ENCODE peak calls at places on chromosomes 11 and 22, in seven cellular contexts. One of them, this sample, is unnamed.

GRCh38 chr11:57977709-57978108 is 46.0 kb upstream of the OR9Q1 start:
- DNase-seq in Peyer's patch: no peak
- DNase-seq in astrocyte of the cerebellum: no peak
- DNase-seq in upper lobe of right lung: no peak
- DNase-seq in AG09309: no peak
- DNase-seq in retinal pigment epithelial cell: no peak
- DNase-seq in foreskin fibroblast: no peak
- DNase-seq in this sample: no peak

GRCh38 chr11:64650923-64651523 is 60.0 kb downstream of the SLC22A12 start:
- DNase-seq in upper lobe of right lung: no peak
- DNase-seq in Peyer's patch: no peak
- DNase-seq in retinal pigment epithelial cell: no peak
- DNase-seq in AG09309: no peak
- DNase-seq in foreskin fibroblast: peak; percentile 18
- DNase-seq in astrocyte of the cerebellum: no peak
- DNase-seq in this sample: no peak

GRCh38 chr22:39664485-39665200 is 94.1 kb downstream of the CACNA1I start:
- DNase-seq in retinal pigment epithelial cell: no peak
- DNase-seq in foreskin fibroblast: no peak
- DNase-seq in astrocyte of the cerebellum: no peak
- DNase-seq in AG09309: no peak
- DNase-seq in upper lobe of right lung: no peak
- DNase-seq in Peyer's patch: peak; percentile 17
- DNase-seq in this sample: no peak

GRCh38 chr11:90756617-90757016 is 533.8 kb upstream of the CHORDC1 start:
- DNase-seq in AG09309: no peak
- DNase-seq in foreskin fibroblast: no peak
- DNase-seq in retinal pigment epithelial cell: no peak
- DNase-seq in astrocyte of the cerebellum: no peak
- DNase-seq in Peyer's patch: no peak
- DNase-seq in upper lobe of right lung: no peak
- DNase-seq in this sample: no peak

GRCh38 chr11:33652930-33653329 is 47.7 kb downstream of the C11orf91 start:
- DNase-seq in foreskin fibroblast: no peak
- DNase-seq in AG09309: no peak
- DNase-seq in upper lobe of right lung: no peak
- DNase-seq in astrocyte of the cerebellum: no peak
- DNase-seq in retinal pigment epithelial cell: no peak
- DNase-seq in Peyer's patch: no peak
- DNase-seq in this sample: no peak

GRCh38 chr22:20957691-20958440 is 9.2 kb upstream of the AIFM3 start:
- DNase-seq in foreskin fibroblast: no peak
- DNase-seq in upper lobe of right lung: peak; percentile 81
- DNase-seq in AG09309: no peak
- DNase-seq in retinal pigment epithelial cell: no peak
- DNase-seq in astrocyte of the cerebellum: no peak
- DNase-seq in Peyer's patch: no peak
- DNase-seq in this sample: peak; percentile 33

GRCh38 chr11:57775474-57775873 is 13.9 kb downstream of the CTNND1 start:
- DNase-seq in upper lobe of right lung: no peak
- DNase-seq in retinal pigment epithelial cell: no peak
- DNase-seq in Peyer's patch: no peak
- DNase-seq in foreskin fibroblast: no peak
- DNase-seq in AG09309: no peak
- DNase-seq in astrocyte of the cerebellum: no peak
- DNase-seq in this sample: no peak

GRCh38 chr11:133988686-133989410 is 32.1 kb upstream of the IGSF9B start:
- DNase-seq in foreskin fibroblast: no peak
- DNase-seq in AG09309: no peak
- DNase-seq in Peyer's patch: no peak
- DNase-seq in astrocyte of the cerebellum: no peak
- DNase-seq in retinal pigment epithelial cell: no peak
- DNase-seq in upper lobe of right lung: no peak
- DNase-seq in this sample: no peak

GRCh38 chr11:71094296-71095077 is 157.9 kb downstream of the SHANK2 start:
- DNase-seq in upper lobe of right lung: no peak
- DNase-seq in retinal pigment epithelial cell: no peak
- DNase-seq in foreskin fibroblast: no peak
- DNase-seq in AG09309: no peak
- DNase-seq in Peyer's patch: no peak
- DNase-seq in astrocyte of the cerebellum: no peak
- DNase-seq in this sample: no peak

GRCh38 chr11:95154514-95154913 is 64.9 kb downstream of the ENDOD1 start:
- DNase-seq in upper lobe of right lung: no peak
- DNase-seq in AG09309: no peak
- DNase-seq in Peyer's patch: peak; percentile 63
- DNase-seq in foreskin fibroblast: peak; percentile 19
- DNase-seq in retinal pigment epithelial cell: no peak
- DNase-seq in astrocyte of the cerebellum: peak; percentile 63
- DNase-seq in this sample: peak; percentile 35

GRCh38 chr11:78112588-78113275 is 26.7 kb downstream of the ALG8 start:
- DNase-seq in foreskin fibroblast: no peak
- DNase-seq in retinal pigment epithelial cell: no peak
- DNase-seq in upper lobe of right lung: no peak
- DNase-seq in Peyer's patch: no peak
- DNase-seq in astrocyte of the cerebellum: no peak
- DNase-seq in AG09309: no peak
- DNase-seq in this sample: no peak

GRCh38 chr22:19876314-19876940 is 21.8 kb upstream of the GNB1L start:
- DNase-seq in upper lobe of right lung: peak; percentile 62
- DNase-seq in foreskin fibroblast: no peak
- DNase-seq in astrocyte of the cerebellum: no peak
- DNase-seq in retinal pigment epithelial cell: no peak
- DNase-seq in AG09309: no peak
- DNase-seq in Peyer's patch: no peak
- DNase-seq in this sample: peak; percentile 4

GRCh38 chr22:24427500-24428164 is at the start of gene ADORA2A:
- DNase-seq in Peyer's patch: peak; percentile 99
- DNase-seq in upper lobe of right lung: no peak
- DNase-seq in foreskin fibroblast: no peak
- DNase-seq in retinal pigment epithelial cell: no peak
- DNase-seq in astrocyte of the cerebellum: no peak
- DNase-seq in AG09309: no peak
- DNase-seq in this sample: peak; percentile 83

GRCh38 chr11:45669146-45669545 is 3.7 kb upstream of the CHST1 start:
- DNase-seq in AG09309: no peak
- DNase-seq in retinal pigment epithelial cell: no peak
- DNase-seq in foreskin fibroblast: no peak
- DNase-seq in Peyer's patch: no peak
- DNase-seq in astrocyte of the cerebellum: no peak
- DNase-seq in upper lobe of right lung: no peak
- DNase-seq in this sample: no peak

GRCh38 chr11:110762596-110762995 is 50.4 kb upstream of the ARHGAP20 start:
- DNase-seq in retinal pigment epithelial cell: no peak
- DNase-seq in foreskin fibroblast: peak; percentile 79
- DNase-seq in upper lobe of right lung: no peak
- DNase-seq in Peyer's patch: no peak
- DNase-seq in AG09309: no peak
- DNase-seq in astrocyte of the cerebellum: no peak
- DNase-seq in this sample: no peak

GRCh38 chr22:20174785-20175596 is 24.1 kb upstream of the CCDC188 start:
- DNase-seq in retinal pigment epithelial cell: no peak
- DNase-seq in foreskin fibroblast: no peak
- DNase-seq in AG09309: no peak
- DNase-seq in Peyer's patch: no peak
- DNase-seq in astrocyte of the cerebellum: no peak
- DNase-seq in upper lobe of right lung: no peak
- DNase-seq in this sample: no peak

GRCh38 chr22:19875531-19876313 is 21.0 kb upstream of the GNB1L start:
- DNase-seq in Peyer's patch: no peak
- DNase-seq in foreskin fibroblast: no peak
- DNase-seq in astrocyte of the cerebellum: no peak
- DNase-seq in AG09309: no peak
- DNase-seq in retinal pigment epithelial cell: no peak
- DNase-seq in upper lobe of right lung: peak; percentile 60
- DNase-seq in this sample: peak; percentile 2

DNA sequence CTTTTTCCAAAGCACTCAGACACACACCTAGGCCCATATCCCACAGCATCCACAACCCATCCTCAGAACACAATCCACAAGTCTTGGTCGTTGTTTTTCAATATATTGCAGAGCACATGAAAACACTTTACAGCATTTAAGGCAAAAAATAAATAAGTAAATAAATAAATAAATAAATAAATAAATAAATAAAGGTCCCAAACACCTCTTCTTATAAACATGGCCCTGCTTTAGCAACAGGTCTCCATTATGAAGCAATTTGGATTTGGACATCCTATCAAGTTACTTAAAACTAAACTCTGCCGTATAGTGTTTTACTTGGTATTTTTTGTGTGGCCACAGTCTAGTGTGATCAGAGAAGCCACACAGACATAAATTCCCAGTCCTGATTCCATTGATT is 10.7 kb upstream of the PLEKHA7 start:
- DNase-seq in AG09309: no peak
- DNase-seq in foreskin fibroblast: no peak
- DNase-seq in Peyer's patch: no peak
- DNase-seq in upper lobe of right lung: no peak
- DNase-seq in retinal pigment epithelial cell: no peak
- DNase-seq in astrocyte of the cerebellum: no peak
- DNase-seq in this sample: no peak
- TF ChIP-seq CTCF in AG09309: no peak
- TF ChIP-seq CTCF in foreskin fibroblast: no peak
- TF ChIP-seq CTCF in Peyer's patch: no peak
- TF ChIP-seq CTCF in upper lobe of right lung: no peak
- TF ChIP-seq CTCF in retinal pigment epithelial cell: no peak
- TF ChIP-seq CTCF in astrocyte of the cerebellum: no peak
- TF ChIP-seq CTCF in this sample: no peak

GRCh38 chr22:37284807-37285355 is 2.6 kb downstream of the CYTH4 start:
- DNase-seq in AG09309: no peak
- DNase-seq in astrocyte of the cerebellum: no peak
- DNase-seq in foreskin fibroblast: no peak
- DNase-seq in retinal pigment epithelial cell: no peak
- DNase-seq in Peyer's patch: peak; percentile 87
- DNase-seq in upper lobe of right lung: peak; percentile 76
- DNase-seq in this sample: peak; percentile 82
- H3K4me3 ChIP-seq in AG09309: no peak overlapping the region
- H3K4me3 ChIP-seq in astrocyte of the cerebellum: no peak overlapping the region
- H3K4me3 ChIP-seq in foreskin fibroblast: no peak overlapping the region
- H3K4me3 ChIP-seq in retinal pigment epithelial cell: no peak overlapping the region
- H3K4me3 ChIP-seq in Peyer's patch: peak overlapping the region; percentile 57
- H3K4me3 ChIP-seq in upper lobe of right lung: peak overlapping the region; percentile 59
- H3K4me3 ChIP-seq in this sample: peak overlapping the region; percentile 74

GRCh38 chr11:11074686-11075370 is 217.0 kb upstream of the ZBED5 start:
- DNase-seq in upper lobe of right lung: no peak
- DNase-seq in AG09309: no peak
- DNase-seq in Peyer's patch: no peak
- DNase-seq in retinal pigment epithelial cell: no peak
- DNase-seq in astrocyte of the cerebellum: no peak
- DNase-seq in foreskin fibroblast: no peak
- DNase-seq in this sample: no peak

GRCh38 chr11:11075515-11076171 is 217.8 kb upstream of the ZBED5 start:
- DNase-seq in upper lobe of right lung: no peak
- DNase-seq in astrocyte of the cerebellum: no peak
- DNase-seq in retinal pigment epithelial cell: no peak
- DNase-seq in AG09309: no peak
- DNase-seq in Peyer's patch: no peak
- DNase-seq in foreskin fibroblast: no peak
- DNase-seq in this sample: no peak

GRCh38 chr11:11076879-11077278 is 219.0 kb upstream of the ZBED5 start:
- DNase-seq in retinal pigment epithelial cell: no peak
- DNase-seq in Peyer's patch: no peak
- DNase-seq in AG09309: no peak
- DNase-seq in foreskin fibroblast: no peak
- DNase-seq in astrocyte of the cerebellum: no peak
- DNase-seq in upper lobe of right lung: no peak
- DNase-seq in this sample: no peak

GRCh38 chr11:11077898-11078297 is 220.0 kb upstream of the ZBED5 start:
- DNase-seq in Peyer's patch: no peak
- DNase-seq in AG09309: no peak
- DNase-seq in upper lobe of right lung: no peak
- DNase-seq in retinal pigment epithelial cell: no peak
- DNase-seq in foreskin fibroblast: no peak
- DNase-seq in astrocyte of the cerebellum: no peak
- DNase-seq in this sample: no peak

DNA sequence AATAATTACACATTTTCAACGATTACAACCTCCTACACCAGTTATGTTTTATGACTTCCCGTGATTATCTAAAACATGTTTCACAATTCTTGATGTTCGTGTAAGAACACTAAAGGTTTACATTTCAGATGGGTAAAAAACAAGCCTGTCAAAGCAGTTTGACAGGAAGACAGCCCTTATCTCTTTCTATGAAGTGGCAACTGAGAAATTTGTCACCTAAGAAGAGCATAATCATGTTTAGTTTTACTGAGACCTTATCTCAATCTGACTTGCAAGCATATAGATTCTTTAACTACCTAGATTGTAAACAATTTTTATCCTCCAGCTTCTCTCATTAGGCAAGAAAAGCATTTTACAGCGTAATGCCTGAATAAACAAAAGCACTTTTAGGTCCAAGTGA is 218.4 kb upstream of the ZBED5 start:
- DNase-seq in upper lobe of right lung: no peak
- DNase-seq in foreskin fibroblast: no peak
- DNase-seq in astrocyte of the cerebellum: no peak
- DNase-seq in retinal pigment epithelial cell: no peak
- DNase-seq in AG09309: no peak
- DNase-seq in Peyer's patch: no peak
- DNase-seq in this sample: no peak
- TF ChIP-seq CTCF in upper lobe of right lung: no peak
- TF ChIP-seq CTCF in foreskin fibroblast: no peak
- TF ChIP-seq CTCF in astrocyte of the cerebellum: no peak
- TF ChIP-seq CTCF in retinal pigment epithelial cell: no peak
- TF ChIP-seq CTCF in AG09309: no peak
- TF ChIP-seq CTCF in Peyer's patch: no peak
- TF ChIP-seq CTCF in this sample: no peak

GRCh38 chr11:48002565-48002964 is 22.2 kb downstream of the PTPRJ start:
- DNase-seq in foreskin fibroblast: no peak
- DNase-seq in astrocyte of the cerebellum: no peak
- DNase-seq in retinal pigment epithelial cell: no peak
- DNase-seq in AG09309: no peak
- DNase-seq in upper lobe of right lung: no peak
- DNase-seq in Peyer's patch: no peak
- DNase-seq in this sample: no peak

GRCh38 chr11:48005133-48005532 is 24.8 kb downstream of the PTPRJ start:
- DNase-seq in upper lobe of right lung: no peak
- DNase-seq in retinal pigment epithelial cell: no peak
- DNase-seq in AG09309: no peak
- DNase-seq in foreskin fibroblast: no peak
- DNase-seq in astrocyte of the cerebellum: no peak
- DNase-seq in Peyer's patch: no peak
- DNase-seq in this sample: no peak

GRCh38 chr11:48004456-48004855 is 24.1 kb downstream of the PTPRJ start:
- DNase-seq in foreskin fibroblast: no peak
- DNase-seq in retinal pigment epithelial cell: no peak
- DNase-seq in Peyer's patch: no peak
- DNase-seq in AG09309: no peak
- DNase-seq in upper lobe of right lung: no peak
- DNase-seq in astrocyte of the cerebellum: no peak
- DNase-seq in this sample: no peak

GRCh38 chr11:48005878-48006277 is 25.5 kb downstream of the PTPRJ start:
- DNase-seq in upper lobe of right lung: no peak
- DNase-seq in AG09309: no peak
- DNase-seq in astrocyte of the cerebellum: no peak
- DNase-seq in retinal pigment epithelial cell: no peak
- DNase-seq in Peyer's patch: no peak
- DNase-seq in foreskin fibroblast: no peak
- DNase-seq in this sample: no peak

DNA sequence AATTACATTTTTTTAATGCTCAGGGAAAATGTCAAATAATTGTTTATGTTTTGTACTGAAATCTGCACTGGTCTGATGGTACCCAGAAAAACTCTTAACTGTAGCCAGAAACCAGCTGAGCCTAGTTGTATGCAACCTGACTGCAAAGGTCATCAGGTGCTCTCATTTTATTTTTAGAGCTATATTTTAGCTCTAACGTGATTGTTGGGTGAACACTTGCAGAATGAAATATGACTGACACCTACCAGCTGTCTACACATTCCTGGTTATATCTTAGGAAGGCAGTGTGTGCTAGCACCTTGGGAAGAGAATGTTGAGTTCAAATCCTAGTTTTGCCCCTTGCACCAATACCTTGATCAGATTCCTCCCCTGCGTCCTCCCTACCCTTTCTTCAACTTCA is 23.6 kb downstream of the PTPRJ start:
- DNase-seq in retinal pigment epithelial cell: no peak
- DNase-seq in foreskin fibroblast: no peak
- DNase-seq in astrocyte of the cerebellum: no peak
- DNase-seq in Peyer's patch: no peak
- DNase-seq in AG09309: no peak
- DNase-seq in upper lobe of right lung: no peak
- DNase-seq in this sample: no peak
- H3K4me3 ChIP-seq in retinal pigment epithelial cell: no peak overlapping the region
- H3K4me3 ChIP-seq in foreskin fibroblast: no peak overlapping the region
- H3K4me3 ChIP-seq in astrocyte of the cerebellum: no peak overlapping the region
- H3K4me3 ChIP-seq in Peyer's patch: no peak overlapping the region
- H3K4me3 ChIP-seq in AG09309: no peak overlapping the region
- H3K4me3 ChIP-seq in upper lobe of right lung: no peak overlapping the region
- H3K4me3 ChIP-seq in this sample: no peak overlapping the region

This sample was measured in GM06990.